ENCODE peak calls at places on chromosome 17, in seven cellular contexts. D, W, R, U, V, Q and M are unnamed samples. For H3K4me1, the result is how much of the 10 kb centered on the place peaks cover.

GRCh38 chr17:45096141-45096540 is 35.0 kb downstream of the NMT1 start:
- DNase-seq in D (no peak), Q (peak), W (no peak), U (peak), R (no peak), V (no peak), M (no peak)

GRCh38 chr17:67608691-67609090 is 109.0 kb upstream of the NOL11 start:
- DNase-seq in V (no peak), W (no peak), R (no peak), Q (no peak), U (no peak), D (no peak), M (no peak)

GRCh38 chr17:2989855-2990254 is 73.6 kb downstream of the OR1D5 start:
- DNase-seq in W (no peak), R (no peak), D (no peak), U (no peak), Q (no peak), V (no peak), M (no peak)

GRCh38 chr17:72985882-72986720 is 106.4 kb downstream of the SLC39A11 start:
- DNase-seq in R (peak), V (peak), W (no peak), Q (peak), D (peak), U (peak), M (peak)

GRCh38 chr17:78883533-78884131 is 19.4 kb downstream of the CEP295NL start:
- DNase-seq in Q (no peak), R (peak), U (peak), W (peak), V (no peak), D (peak), M (peak)

GRCh38 chr17:4980644-4981216 is 6.7 kb downstream of the CAMTA2 start:
- DNase-seq in D (no peak), U (peak), R (peak), V (no peak), W (no peak), Q (peak), M (no peak)

GRCh38 chr17:44792276-44792675 is 33.5 kb downstream of the ADAM11 start:
- DNase-seq in R (no peak), Q (no peak), U (no peak), V (no peak), D (no peak), W (no peak), M (no peak)

GRCh38 chr17:33854596-33854995 is 400.5 kb upstream of the CCL2 start:
- DNase-seq in U (no peak), D (no peak), W (no peak), V (no peak), Q (no peak), R (no peak), M (no peak)

GRCh38 chr17:40551091-40551873 is 14.0 kb downstream of the CCR7 start:
- DNase-seq in U (peak), Q (peak), V (no peak), R (no peak), W (peak), D (peak), M (peak)

GRCh38 chr17:77770331-77771105 is 188.0 kb upstream of the TNRC6C start:
- DNase-seq in D (no peak), W (no peak), R (no peak), V (no peak), Q (peak), U (no peak), M (no peak)

GRCh38 chr17:61926831-61927210 is 961 bp downstream of the INTS2 start:
- DNase-seq in U (no peak), Q (no peak), D (no peak), W (no peak), V (no peak), R (no peak), M (no peak)

GRCh38 chr17:29620779-29621500 is 1.8 kb downstream of the CORO6 start:
- DNase-seq in R (no peak), D (no peak), U (no peak), W (peak), Q (no peak), V (no peak), M (no peak)

GRCh38 chr17:29617481-29618271 is 5.0 kb downstream of the CORO6 start:
- DNase-seq in V (peak), W (peak), U (peak), R (no peak), D (peak), Q (peak), M (peak)

GRCh38 chr17:29618272-29619065 is 4.2 kb downstream of the CORO6 start:
- DNase-seq in U (no peak), W (peak), R (no peak), V (no peak), D (no peak), Q (no peak), M (no peak)

GRCh38 chr17:29620271-29620670 is 2.4 kb downstream of the CORO6 start:
- DNase-seq in D (no peak), R (no peak), U (no peak), V (no peak), W (peak), Q (peak), M (no peak)

GRCh38 chr17:29619251-29619650 is 3.5 kb downstream of the CORO6 start:
- DNase-seq in V (no peak), U (no peak), Q (no peak), D (no peak), R (peak), W (peak), M (no peak)
- H3K4me1 ChIP-seq in V (under half), U (half or more), Q (half or more), D (half or more), R (under half), W (half or more), M (half or more)

GRCh38 chr17:64781394-64781793 is 119.3 kb upstream of the SMURF2 start:
- DNase-seq in W (peak), U (no peak), D (peak), V (no peak), Q (no peak), R (peak), M (peak)
- TF ChIP-seq POLR2AphosphoS5 in W (no peak), U (no peak), D (peak), V (no peak), Q (no peak), R (no peak), M (peak)

GRCh38 chr17:56834380-56835258 is 668 bp downstream of the DGKE start:
- DNase-seq in D (peak), V (peak), R (peak), U (peak), Q (peak), W (peak), M (peak)
- TF ChIP-seq EP300 in D (no peak), V (no peak), R (no peak), U (no peak), Q (no peak), W (no peak), M (no peak)

DNA sequence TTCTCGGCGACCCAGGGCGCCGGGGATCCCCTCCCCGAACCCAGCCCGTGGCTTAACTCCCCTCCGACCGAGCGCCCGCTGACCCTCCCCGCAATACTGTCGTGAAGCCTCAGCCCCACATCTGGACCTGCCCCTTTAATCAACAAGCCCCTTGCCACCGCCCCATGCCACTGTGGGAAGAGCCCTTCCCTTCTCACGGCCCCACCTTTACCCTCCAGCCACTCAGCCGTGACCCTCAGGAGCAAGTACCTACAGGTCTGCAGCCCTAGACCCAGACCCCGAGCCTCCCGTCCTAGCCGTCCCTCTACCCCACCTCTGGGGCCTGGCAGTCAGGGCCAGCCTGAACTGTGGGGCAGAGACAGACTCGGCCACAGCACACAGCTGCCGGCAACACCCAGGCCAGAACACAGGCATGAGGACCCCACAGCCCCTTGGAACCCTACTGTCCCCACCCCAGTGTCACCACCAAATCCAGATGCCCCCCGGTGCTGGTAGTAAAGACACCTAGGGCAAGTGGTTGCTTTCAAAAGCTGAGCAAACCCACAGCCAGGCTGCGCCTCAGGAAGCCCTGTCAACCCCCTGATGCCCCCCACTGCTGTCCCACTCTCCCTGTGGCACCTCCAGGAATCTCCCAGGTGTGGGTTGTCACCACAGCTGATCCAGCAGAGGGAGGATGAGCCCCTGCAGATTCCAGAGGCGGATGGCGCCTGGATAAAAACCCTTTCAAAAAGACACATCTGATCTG is 1.4 kb downstream of the NXPH3 start:
- DNase-seq in W (no peak), V (no peak), D (no peak), R (no peak), U (no peak), Q (no peak), M (no peak)
- H3K4me1 ChIP-seq in W (half or more), V (under half), D (half or more), R (under half), U (under half), Q (half or more), M (under half)

GRCh38 chr17:43333438-43333943 is 65.3 kb upstream of the ARL4D start:
- DNase-seq in V (no peak), U (peak), R (no peak), W (no peak), D (no peak), Q (no peak), M (no peak)

GRCh38 chr17:43338886-43339516 is 59.8 kb upstream of the ARL4D start:
- DNase-seq in D (peak), Q (no peak), W (peak), R (no peak), V (no peak), U (peak), M (peak)

GRCh38 chr17:43334744-43335400 is 63.9 kb upstream of the ARL4D start:
- DNase-seq in W (no peak), V (no peak), U (no peak), D (no peak), Q (no peak), R (no peak), M (no peak)

GRCh38 chr17:43341705-43342600 is 56.8 kb upstream of the ARL4D start:
- DNase-seq in R (no peak), W (no peak), D (no peak), V (no peak), U (no peak), Q (no peak), M (no peak)

GRCh38 chr17:43337684-43338428 is 60.9 kb upstream of the ARL4D start:
- DNase-seq in V (no peak), W (no peak), U (no peak), Q (no peak), R (no peak), D (no peak), M (no peak)
- TF ChIP-seq POLR2AphosphoS5 in V (no peak), W (no peak), U (no peak), Q (no peak), R (no peak), D (no peak), M (no peak)